ENCODE peak calls at places on chromosomes 11 and 22, in eight cellular contexts. One of them, this sample, is unnamed.

GRCh38 chr11:1921576-1922141 is 2.2 kb downstream of the TNNT3 start:
- DNase-seq in WERI-Rb-1: no peak
- DNase-seq in tibial nerve: no peak
- DNase-seq in heart left ventricle: peak; percentile 80
- DNase-seq in endothelial cell of umbilical vein: no peak
- DNase-seq in esophagus muscularis mucosa: no peak
- DNase-seq in right lobe of liver: peak; percentile 49
- DNase-seq in cardiac fibroblast: peak; percentile 93
- DNase-seq in this sample: no peak

GRCh38 chr11:67371549-67372231 is 1.7 kb downstream of the CLCF1 start:
- DNase-seq in right lobe of liver: no peak
- DNase-seq in cardiac fibroblast: peak; percentile 67
- DNase-seq in WERI-Rb-1: peak; percentile 62
- DNase-seq in heart left ventricle: no peak
- DNase-seq in endothelial cell of umbilical vein: no peak
- DNase-seq in tibial nerve: no peak
- DNase-seq in esophagus muscularis mucosa: no peak
- DNase-seq in this sample: no peak

GRCh38 chr22:36026741-36027140 is 1.9 kb downstream of the RBFOX2 start:
- DNase-seq in heart left ventricle: no peak
- DNase-seq in right lobe of liver: no peak
- DNase-seq in cardiac fibroblast: peak; percentile 38
- DNase-seq in endothelial cell of umbilical vein: peak; percentile 49
- DNase-seq in WERI-Rb-1: no peak
- DNase-seq in tibial nerve: no peak
- DNase-seq in esophagus muscularis mucosa: no peak
- DNase-seq in this sample: no peak

GRCh38 chr22:37659066-37659896 is 758 bp downstream of the PDXP start:
- DNase-seq in right lobe of liver: peak; percentile 91
- DNase-seq in tibial nerve: no peak
- DNase-seq in WERI-Rb-1: peak; percentile 53
- DNase-seq in esophagus muscularis mucosa: no peak
- DNase-seq in heart left ventricle: no peak
- DNase-seq in cardiac fibroblast: peak; percentile 15
- DNase-seq in endothelial cell of umbilical vein: no peak
- DNase-seq in this sample: no peak

GRCh38 chr11:107545101-107545514 is 20.4 kb downstream of the ALKBH8 start:
- DNase-seq in cardiac fibroblast: peak; percentile 87
- DNase-seq in endothelial cell of umbilical vein: peak; percentile 90
- DNase-seq in WERI-Rb-1: no peak
- DNase-seq in esophagus muscularis mucosa: no peak
- DNase-seq in heart left ventricle: no peak
- DNase-seq in right lobe of liver: no peak
- DNase-seq in tibial nerve: no peak
- DNase-seq in this sample: peak; percentile 25

GRCh38 chr11:115154355-115154736 is 349.9 kb downstream of the CADM1 start:
- DNase-seq in esophagus muscularis mucosa: no peak
- DNase-seq in endothelial cell of umbilical vein: no peak
- DNase-seq in heart left ventricle: no peak
- DNase-seq in right lobe of liver: no peak
- DNase-seq in cardiac fibroblast: no peak
- DNase-seq in tibial nerve: no peak
- DNase-seq in WERI-Rb-1: no peak
- DNase-seq in this sample: no peak

GRCh38 chr22:49489821-49490220 is 337.9 kb downstream of the BRD1 start:
- DNase-seq in endothelial cell of umbilical vein: no peak
- DNase-seq in WERI-Rb-1: no peak
- DNase-seq in cardiac fibroblast: no peak
- DNase-seq in esophagus muscularis mucosa: no peak
- DNase-seq in tibial nerve: no peak
- DNase-seq in heart left ventricle: no peak
- DNase-seq in right lobe of liver: no peak
- DNase-seq in this sample: no peak

GRCh38 chr22:19943665-19944026 is 2.0 kb upstream of the TXNRD2 start:
- DNase-seq in WERI-Rb-1: no peak
- DNase-seq in right lobe of liver: no peak
- DNase-seq in heart left ventricle: no peak
- DNase-seq in esophagus muscularis mucosa: no peak
- DNase-seq in endothelial cell of umbilical vein: no peak
- DNase-seq in cardiac fibroblast: peak; percentile 72
- DNase-seq in tibial nerve: no peak
- DNase-seq in this sample: no peak

GRCh38 chr22:25347752-25348102 is 128.3 kb downstream of the CRYBB2 start:
- DNase-seq in WERI-Rb-1: no peak
- DNase-seq in cardiac fibroblast: peak; percentile 71
- DNase-seq in right lobe of liver: no peak
- DNase-seq in endothelial cell of umbilical vein: peak; percentile 53
- DNase-seq in esophagus muscularis mucosa: no peak
- DNase-seq in heart left ventricle: no peak
- DNase-seq in tibial nerve: no peak
- DNase-seq in this sample: no peak

GRCh38 chr11:46375392-46376101 is 5.9 kb upstream of the MDK start:
- DNase-seq in right lobe of liver: no peak
- DNase-seq in tibial nerve: no peak
- DNase-seq in esophagus muscularis mucosa: no peak
- DNase-seq in endothelial cell of umbilical vein: no peak
- DNase-seq in cardiac fibroblast: no peak
- DNase-seq in WERI-Rb-1: no peak
- DNase-seq in heart left ventricle: no peak
- DNase-seq in this sample: no peak

GRCh38 chr11:118689503-118689851 is 10.0 kb upstream of the TREH start:
- DNase-seq in tibial nerve: no peak
- DNase-seq in WERI-Rb-1: no peak
- DNase-seq in heart left ventricle: no peak
- DNase-seq in endothelial cell of umbilical vein: peak; percentile 10
- DNase-seq in right lobe of liver: no peak
- DNase-seq in cardiac fibroblast: no peak
- DNase-seq in esophagus muscularis mucosa: no peak
- DNase-seq in this sample: no peak

GRCh38 chr11:76166314-76166713 is 40.0 kb downstream of the WNT11 start:
- DNase-seq in endothelial cell of umbilical vein: no peak
- DNase-seq in esophagus muscularis mucosa: no peak
- DNase-seq in WERI-Rb-1: no peak
- DNase-seq in cardiac fibroblast: no peak
- DNase-seq in heart left ventricle: no peak
- DNase-seq in right lobe of liver: no peak
- DNase-seq in tibial nerve: no peak
- DNase-seq in this sample: no peak

GRCh38 chr22:37221424-37222336 is 9.4 kb upstream of the SSTR3 start:
- DNase-seq in endothelial cell of umbilical vein: no peak
- DNase-seq in heart left ventricle: no peak
- DNase-seq in WERI-Rb-1: no peak
- DNase-seq in tibial nerve: no peak
- DNase-seq in esophagus muscularis mucosa: no peak
- DNase-seq in right lobe of liver: no peak
- DNase-seq in cardiac fibroblast: no peak
- DNase-seq in this sample: no peak

DNA sequence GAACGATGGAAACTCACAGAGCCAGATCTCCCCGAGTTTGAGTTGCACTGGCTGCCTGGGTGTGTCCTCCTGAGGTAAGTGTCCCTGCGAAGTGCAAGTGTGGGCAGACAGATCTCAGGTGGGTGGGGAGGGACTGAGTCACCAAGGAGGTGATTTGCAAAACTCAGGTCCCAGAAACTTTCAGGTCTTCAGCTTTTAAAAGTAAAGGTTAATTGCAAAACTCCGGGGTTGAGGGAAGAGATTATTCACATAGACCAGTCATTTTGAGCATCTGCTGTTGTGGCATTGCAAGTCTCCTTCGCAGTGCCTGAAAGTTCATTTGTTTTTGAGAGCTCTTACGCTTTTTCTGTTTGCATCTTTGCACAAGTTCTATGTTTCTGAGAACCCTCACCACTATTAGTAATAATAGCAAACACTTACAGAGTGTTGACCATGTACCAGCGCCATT is 7.1 kb downstream of the CD44 start:
- DNase-seq in right lobe of liver: no peak
- DNase-seq in endothelial cell of umbilical vein: no peak
- DNase-seq in cardiac fibroblast: no peak
- DNase-seq in esophagus muscularis mucosa: no peak
- DNase-seq in WERI-Rb-1: no peak
- DNase-seq in tibial nerve: no peak
- DNase-seq in heart left ventricle: no peak
- DNase-seq in this sample: no peak
- H3K4me3 ChIP-seq in right lobe of liver: no peak overlapping the region
- H3K4me3 ChIP-seq in endothelial cell of umbilical vein: no peak overlapping the region
- H3K4me3 ChIP-seq in cardiac fibroblast: no peak overlapping the region
- H3K4me3 ChIP-seq in esophagus muscularis mucosa: no peak overlapping the region
- H3K4me3 ChIP-seq in WERI-Rb-1: no peak overlapping the region
- H3K4me3 ChIP-seq in tibial nerve: no peak overlapping the region
- H3K4me3 ChIP-seq in heart left ventricle: no peak overlapping the region
- H3K4me3 ChIP-seq in this sample: no peak overlapping the region

GRCh38 chr11:15770798-15771414 is 585.4 kb downstream of the SOX6 start:
- DNase-seq in heart left ventricle: no peak
- DNase-seq in right lobe of liver: peak; percentile 54
- DNase-seq in tibial nerve: no peak
- DNase-seq in endothelial cell of umbilical vein: peak; percentile 16
- DNase-seq in cardiac fibroblast: peak; percentile 58
- DNase-seq in esophagus muscularis mucosa: no peak
- DNase-seq in WERI-Rb-1: peak; percentile 54
- DNase-seq in this sample: no peak
- TF ChIP-seq CTCF in heart left ventricle: peak; percentile 51
- TF ChIP-seq CTCF in right lobe of liver: peak; percentile 50
- TF ChIP-seq CTCF in tibial nerve: peak; percentile 33
- TF ChIP-seq CTCF in endothelial cell of umbilical vein: peak; percentile 55
- TF ChIP-seq CTCF in cardiac fibroblast: peak; percentile 85
- TF ChIP-seq CTCF in esophagus muscularis mucosa: peak; percentile 16
- TF ChIP-seq CTCF in WERI-Rb-1: peak; percentile 74
- TF ChIP-seq CTCF in this sample: peak; percentile 71

GRCh38 chr22:39908121-39908520 is 7.2 kb downstream of the GRAP2 start:
- DNase-seq in cardiac fibroblast: no peak
- DNase-seq in right lobe of liver: no peak
- DNase-seq in heart left ventricle: no peak
- DNase-seq in WERI-Rb-1: no peak
- DNase-seq in esophagus muscularis mucosa: no peak
- DNase-seq in tibial nerve: no peak
- DNase-seq in endothelial cell of umbilical vein: no peak
- DNase-seq in this sample: no peak

GRCh38 chr22:39908737-39909136 is 7.9 kb downstream of the GRAP2 start:
- DNase-seq in cardiac fibroblast: peak; percentile 24
- DNase-seq in endothelial cell of umbilical vein: no peak
- DNase-seq in heart left ventricle: no peak
- DNase-seq in right lobe of liver: no peak
- DNase-seq in esophagus muscularis mucosa: no peak
- DNase-seq in WERI-Rb-1: no peak
- DNase-seq in tibial nerve: no peak
- DNase-seq in this sample: no peak

GRCh38 chr22:39907035-39907434 is 6.2 kb downstream of the GRAP2 start:
- DNase-seq in WERI-Rb-1: no peak
- DNase-seq in tibial nerve: no peak
- DNase-seq in esophagus muscularis mucosa: no peak
- DNase-seq in right lobe of liver: no peak
- DNase-seq in endothelial cell of umbilical vein: no peak
- DNase-seq in heart left ventricle: no peak
- DNase-seq in cardiac fibroblast: no peak
- DNase-seq in this sample: no peak

GRCh38 chr22:39906207-39906606 is 5.3 kb downstream of the GRAP2 start:
- DNase-seq in endothelial cell of umbilical vein: no peak
- DNase-seq in heart left ventricle: no peak
- DNase-seq in WERI-Rb-1: no peak
- DNase-seq in esophagus muscularis mucosa: no peak
- DNase-seq in right lobe of liver: no peak
- DNase-seq in cardiac fibroblast: no peak
- DNase-seq in tibial nerve: no peak
- DNase-seq in this sample: no peak

GRCh38 chr22:39907605-39908097 is 6.8 kb downstream of the GRAP2 start:
- DNase-seq in cardiac fibroblast: no peak
- DNase-seq in heart left ventricle: no peak
- DNase-seq in right lobe of liver: no peak
- DNase-seq in endothelial cell of umbilical vein: no peak
- DNase-seq in WERI-Rb-1: no peak
- DNase-seq in tibial nerve: no peak
- DNase-seq in esophagus muscularis mucosa: no peak
- DNase-seq in this sample: no peak
- H3K4me3 ChIP-seq in cardiac fibroblast: no peak overlapping the region
- H3K4me3 ChIP-seq in heart left ventricle: no peak overlapping the region
- H3K4me3 ChIP-seq in right lobe of liver: no peak overlapping the region
- H3K4me3 ChIP-seq in endothelial cell of umbilical vein: no peak overlapping the region
- H3K4me3 ChIP-seq in WERI-Rb-1: no peak overlapping the region
- H3K4me3 ChIP-seq in tibial nerve: no peak overlapping the region
- H3K4me3 ChIP-seq in esophagus muscularis mucosa: no peak overlapping the region
- H3K4me3 ChIP-seq in this sample: no peak overlapping the region

GRCh38 chr11:63767415-63768231 is 952 bp downstream of the ZFTA start:
- DNase-seq in endothelial cell of umbilical vein: peak; percentile 72
- DNase-seq in right lobe of liver: peak; percentile 74
- DNase-seq in tibial nerve: peak; percentile 39
- DNase-seq in cardiac fibroblast: peak; percentile 86
- DNase-seq in WERI-Rb-1: peak; percentile 32
- DNase-seq in esophagus muscularis mucosa: no peak
- DNase-seq in heart left ventricle: peak; percentile 80
- DNase-seq in this sample: no peak
- TF ChIP-seq CTCF in endothelial cell of umbilical vein: no peak
- TF ChIP-seq CTCF in right lobe of liver: no peak
- TF ChIP-seq CTCF in tibial nerve: no peak
- TF ChIP-seq CTCF in cardiac fibroblast: no peak
- TF ChIP-seq CTCF in WERI-Rb-1: no peak
- TF ChIP-seq CTCF in esophagus muscularis mucosa: no peak
- TF ChIP-seq CTCF in heart left ventricle: no peak
- TF ChIP-seq CTCF in this sample: no peak

GRCh38 chr11:821513-822371 is 3.0 kb downstream of the PNPLA2 start:
- DNase-seq in cardiac fibroblast: no peak
- DNase-seq in right lobe of liver: no peak
- DNase-seq in esophagus muscularis mucosa: no peak
- DNase-seq in endothelial cell of umbilical vein: no peak
- DNase-seq in tibial nerve: no peak
- DNase-seq in heart left ventricle: no peak
- DNase-seq in WERI-Rb-1: no peak
- DNase-seq in this sample: no peak
- H3K4me3 ChIP-seq in cardiac fibroblast: peak overlapping the region; percentile 76
- H3K4me3 ChIP-seq in right lobe of liver: peak overlapping the region; percentile 71
- H3K4me3 ChIP-seq in esophagus muscularis mucosa: peak overlapping the region; percentile 68
- H3K4me3 ChIP-seq in endothelial cell of umbilical vein: no peak overlapping the region
- H3K4me3 ChIP-seq in tibial nerve: peak overlapping the region; percentile 71
- H3K4me3 ChIP-seq in heart left ventricle: no peak overlapping the region
- H3K4me3 ChIP-seq in WERI-Rb-1: no peak overlapping the region
- H3K4me3 ChIP-seq in this sample: no peak overlapping the region

DNA sequence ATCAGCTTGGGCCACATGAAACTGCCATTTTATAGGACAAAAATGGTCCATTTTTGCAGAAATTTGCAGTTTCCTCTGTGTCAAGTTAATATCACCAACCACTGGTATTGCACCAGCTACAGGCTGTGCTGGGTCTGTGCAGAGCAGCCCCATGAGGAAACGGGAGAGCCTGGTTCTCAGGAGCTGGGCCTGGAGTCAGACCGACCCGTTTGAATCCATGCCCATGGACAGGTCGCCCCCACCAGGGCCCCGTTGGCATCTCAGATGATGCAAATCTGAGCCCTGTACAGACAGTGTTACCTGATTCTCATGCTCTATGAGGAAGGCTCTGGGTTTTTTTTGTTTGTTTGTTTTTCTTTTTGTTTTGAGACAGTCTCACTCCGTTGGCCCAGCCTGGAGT is 9.8 kb upstream of the SEC14L6 start:
- DNase-seq in endothelial cell of umbilical vein: no peak
- DNase-seq in right lobe of liver: no peak
- DNase-seq in tibial nerve: no peak
- DNase-seq in cardiac fibroblast: no peak
- DNase-seq in heart left ventricle: no peak
- DNase-seq in WERI-Rb-1: peak; percentile 49
- DNase-seq in esophagus muscularis mucosa: no peak
- DNase-seq in this sample: no peak
- TF ChIP-seq CTCF in endothelial cell of umbilical vein: no peak
- TF ChIP-seq CTCF in right lobe of liver: no peak
- TF ChIP-seq CTCF in tibial nerve: no peak
- TF ChIP-seq CTCF in cardiac fibroblast: no peak
- TF ChIP-seq CTCF in heart left ventricle: no peak
- TF ChIP-seq CTCF in WERI-Rb-1: peak; percentile 40
- TF ChIP-seq CTCF in esophagus muscularis mucosa: no peak
- TF ChIP-seq CTCF in this sample: peak; percentile 22

This sample was measured in retinal pigment epithelial cell.